ENCODE peak calls at places on chromosomes 2 and 18, in five cellular contexts. I, S, J, G and D are unnamed samples.

GRCh38 chr18:49161627-49162026 is 210.9 kb upstream of the SMAD7 start:
- DNase-seq in I (peak; percentile 41), S (no peak), J (no peak), G (no peak), D (no peak)

GRCh38 chr2:227717687-227718567 is at the start of gene SLC19A3:
- DNase-seq in I (no peak), S (peak; percentile 85), J (peak; percentile 95), G (peak; percentile 89), D (peak; percentile 91)

GRCh38 chr2:75294362-75294761 is 95.0 kb upstream of the TACR1 start:
- DNase-seq in I (no peak), S (no peak), J (no peak), G (no peak), D (no peak)

GRCh38 chr2:209872675-209873074 is 101.0 kb downstream of the UNC80 start:
- DNase-seq in I (no peak), S (peak; percentile 29), J (peak; percentile 83), G (peak; percentile 51), D (peak; percentile 27)

GRCh38 chr2:200590090-200590489 is 4.3 kb downstream of the AOX1 start:
- DNase-seq in I (no peak), S (no peak), J (no peak), G (no peak), D (no peak)

GRCh38 chr2:84741182-84741822 is 139.6 kb downstream of the TRABD2A start:
- DNase-seq in I (peak; percentile 25), S (peak; percentile 26), J (peak; percentile 50), G (no peak), D (no peak)

GRCh38 chr18:48947583-48947982 is 3.2 kb downstream of the SMAD7 start:
- DNase-seq in I (no peak), S (peak; percentile 48), J (no peak), G (no peak), D (no peak)

GRCh38 chr2:230798769-230799399 is 65.9 kb upstream of the ITM2C start:
- DNase-seq in I (peak; percentile 47), S (no peak), J (peak; percentile 63), G (no peak), D (no peak)

GRCh38 chr2:134593500-134593899 is 125.3 kb downstream of the TMEM163 start:
- DNase-seq in I (no peak), S (no peak), J (no peak), G (no peak), D (no peak)

GRCh38 chr2:29921560-29921915 is at the start of gene ALK:
- DNase-seq in I (peak; percentile 40), S (peak; percentile 87), J (peak; percentile 75), G (peak; percentile 89), D (peak; percentile 53)

GRCh38 chr2:104444392-104444791 is 409.5 kb upstream of the POU3F3 start:
- DNase-seq in I (no peak), S (no peak), J (no peak), G (no peak), D (no peak)

GRCh38 chr18:48336332-48336731 is 72.9 kb downstream of the ZBTB7C start:
- DNase-seq in I (no peak), S (no peak), J (no peak), G (no peak), D (no peak)

GRCh38 chr18:32968228-32968627 is 195.4 kb upstream of the KLHL14 start:
- DNase-seq in I (no peak), S (no peak), J (no peak), G (no peak), D (no peak)

GRCh38 chr2:165675551-165675968 is 118.5 kb downstream of the GALNT3 start:
- DNase-seq in I (no peak), S (no peak), J (peak; percentile 25), G (no peak), D (no peak)

GRCh38 chr2:37318401-37318800 is 6.2 kb downstream of the PRKD3 start:
- DNase-seq in I (peak; percentile 30), S (no peak), J (no peak), G (no peak), D (no peak)

GRCh38 chr2:41784496-41784895 is 263.3 kb upstream of the PKDCC start:
- DNase-seq in I (no peak), S (no peak), J (no peak), G (no peak), D (no peak)

GRCh38 chr2:88489181-88489580 is 36.7 kb upstream of the FOXI3 start:
- DNase-seq in I (no peak), S (no peak), J (no peak), G (no peak), D (no peak)

GRCh38 chr18:48996901-48997463 is 46.2 kb upstream of the SMAD7 start:
- DNase-seq in I (no peak), S (no peak), J (peak; percentile 43), G (peak; percentile 39), D (no peak)

GRCh38 chr2:136505462-136505861 is 259.9 kb upstream of the THSD7B start:
- DNase-seq in I (no peak), S (no peak), J (no peak), G (no peak), D (no peak)

GRCh38 chr2:1664698-1665097 is 79.6 kb downstream of the PXDN start:
- DNase-seq in I (no peak), S (peak; percentile 7), J (no peak), G (peak; percentile 41), D (no peak)

GRCh38 chr2:229884775-229885699 is 36.8 kb downstream of the TRIP12 start:
- DNase-seq in I (peak; percentile 32), S (no peak), J (no peak), G (no peak), D (no peak)

GRCh38 chr2:234995332-234996007 is 43.7 kb downstream of the SH3BP4 start:
- DNase-seq in I (no peak), S (no peak), J (no peak), G (no peak), D (no peak)

GRCh38 chr2:234996041-234996440 is 44.2 kb downstream of the SH3BP4 start:
- DNase-seq in I (no peak), S (no peak), J (no peak), G (no peak), D (no peak)

GRCh38 chr2:234997389-234997788 is 45.6 kb downstream of the SH3BP4 start:
- DNase-seq in I (no peak), S (no peak), J (no peak), G (no peak), D (no peak)

GRCh38 chr2:234998404-234999211 is 46.8 kb downstream of the SH3BP4 start:
- DNase-seq in I (no peak), S (peak; percentile 78), J (no peak), G (no peak), D (no peak)

GRCh38 chr2:234996467-234997270 is 44.9 kb downstream of the SH3BP4 start:
- DNase-seq in I (no peak), S (no peak), J (peak; percentile 63), G (no peak), D (no peak)
- TF ChIP-seq CTCF in I (no peak), S (no peak), J (no peak), G (no peak), D (no peak)

GRCh38 chr2:175309799-175310198 is 128.3 kb upstream of the ATP5MC3 start:
- DNase-seq in I (peak; percentile 29), S (no peak), J (peak; percentile 65), G (no peak), D (no peak)
- TF ChIP-seq CTCF in I (peak; percentile 49), S (no peak), J (peak; percentile 55), G (peak; percentile 18), D (no peak)

DNA sequence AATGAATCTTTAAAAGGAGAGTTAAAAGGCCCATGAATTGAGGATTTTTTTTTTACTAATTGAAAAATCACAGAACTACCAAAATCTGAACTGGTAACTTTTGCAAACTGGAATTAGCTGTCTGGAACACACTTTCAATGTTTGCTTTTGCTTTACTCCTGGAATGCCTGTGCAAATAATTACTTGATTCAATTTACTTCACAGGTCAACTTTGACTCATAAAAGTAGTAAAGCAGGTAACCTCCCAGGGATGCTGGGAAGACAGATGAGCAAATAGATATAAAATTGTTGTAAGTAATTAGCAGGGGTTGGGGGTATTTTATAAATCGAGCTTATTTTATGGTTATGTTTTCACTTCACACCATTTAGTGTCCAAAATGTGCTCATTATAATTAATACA is 398.3 kb upstream of the HNRNPA3 start:
- DNase-seq in I (no peak), S (no peak), J (no peak), G (no peak), D (no peak)
- TF ChIP-seq CTCF in I (no peak), S (no peak), J (no peak), G (no peak), D (no peak)

GRCh38 chr2:64313311-64313710 is 140.7 kb upstream of the LGALSL start:
- DNase-seq in I (no peak), S (no peak), J (no peak), G (no peak), D (no peak)

GRCh38 chr2:64311191-64311910 is 142.6 kb upstream of the LGALSL start:
- DNase-seq in I (no peak), S (no peak), J (no peak), G (no peak), D (no peak)

GRCh38 chr2:64312622-64312948 is 141.4 kb upstream of the LGALSL start:
- DNase-seq in I (no peak), S (no peak), J (no peak), G (no peak), D (no peak)

GRCh38 chr2:64315561-64315960 is 138.4 kb upstream of the LGALSL start:
- DNase-seq in I (no peak), S (no peak), J (no peak), G (no peak), D (no peak)

DNA sequence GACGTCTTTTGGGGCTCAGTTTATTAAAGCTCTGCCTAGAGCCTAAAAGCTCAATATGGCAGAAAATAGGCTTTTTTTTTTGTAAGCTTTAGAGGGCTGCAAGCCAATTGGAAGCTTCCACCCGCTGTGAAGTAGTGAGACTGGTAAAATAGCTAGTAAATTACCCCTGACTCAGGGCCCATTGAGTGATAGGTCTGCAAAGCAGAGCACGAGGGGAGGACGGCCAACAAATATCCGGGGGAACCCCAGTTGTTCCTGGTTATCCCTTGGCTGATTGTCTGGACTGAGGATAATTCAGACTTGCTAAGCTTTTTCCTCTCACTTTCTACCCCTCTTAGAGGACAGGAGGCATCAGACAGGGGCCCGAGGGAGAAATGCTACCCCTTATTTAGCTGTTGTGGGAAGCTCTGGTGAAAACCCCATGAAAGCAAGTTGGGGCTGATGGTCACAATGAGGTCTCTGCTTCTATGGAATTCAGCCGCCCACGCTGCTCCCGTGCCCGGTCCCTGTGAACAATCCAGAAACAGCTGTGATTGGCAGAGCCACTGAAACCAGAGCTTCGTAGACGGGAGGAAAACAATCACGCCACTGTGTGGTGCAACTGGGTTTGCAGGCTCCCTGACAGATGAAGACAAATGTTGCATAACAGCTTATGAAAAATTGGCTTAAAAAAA is 141.9 kb upstream of the LGALSL start:
- DNase-seq in I (no peak), S (peak; percentile 75), J (peak; percentile 79), G (peak; percentile 85), D (peak; percentile 32)
- TF ChIP-seq CTCF in I (no peak), S (peak; percentile 53), J (peak; percentile 35), G (peak; percentile 56), D (no peak)

DNA sequence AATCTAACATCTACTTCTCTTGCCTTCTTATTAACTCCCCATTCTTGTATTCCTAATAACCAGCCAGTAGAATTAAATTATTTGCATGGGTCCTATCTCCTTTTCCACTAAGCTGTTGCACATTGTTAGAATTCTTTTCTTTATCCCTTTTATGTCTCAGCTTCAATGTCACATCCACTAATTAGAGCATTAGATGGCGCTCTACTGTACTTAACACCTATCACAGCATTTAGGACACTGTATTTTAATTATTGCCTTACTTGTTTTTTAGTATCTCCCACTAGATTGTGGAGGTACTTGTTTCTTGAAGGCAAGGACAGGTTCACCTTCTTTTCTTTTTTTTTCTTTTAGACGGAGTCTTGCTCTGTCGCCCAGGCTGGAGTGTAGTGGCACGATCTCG is 3.8 kb downstream of the LIPT1 start:
- DNase-seq in I (no peak), S (no peak), J (no peak), G (no peak), D (no peak)
- TF ChIP-seq CTCF in I (peak; percentile 21), S (no peak), J (no peak), G (no peak), D (no peak)

GRCh38 chr2:10900216-10901109 is 11.3 kb upstream of the KCNF1 start:
- DNase-seq in I (peak; percentile 51), S (peak; percentile 55), J (peak; percentile 54), G (no peak), D (no peak)
- TF ChIP-seq CTCF in I (peak; percentile 34), S (peak; percentile 31), J (no peak), G (peak; percentile 12), D (no peak)